ENCODE peak calls at places on chromosomes 11 and 22, in five cellular contexts. L is AG04450, Z is memory B cell, U is IMR-90, N is foreskin fibroblast. S is an unnamed sample.

GRCh38 chr11:77821349-77821851 is 456 bp downstream of the AAMDC start:
- DNase-seq in L (no peak), Z (peak; percentile 10), U (peak; percentile 40), N (peak; percentile 18), S (no peak)

GRCh38 chr11:47905358-47906059 is 57.4 kb upstream of the NUP160 start:
- DNase-seq in L (no peak), Z (no peak), U (peak; percentile 80), N (peak; percentile 32), S (no peak)

GRCh38 chr22:33625959-33626358 is 294.3 kb downstream of the LARGE1 start:
- DNase-seq in L (no peak), Z (no peak), U (no peak), N (no peak), S (no peak)

GRCh38 chr11:62472063-62472884 is 53.4 kb downstream of the SCGB1A1 start:
- DNase-seq in L (no peak), Z (no peak), U (peak; percentile 59), N (peak; percentile 39), S (no peak)

GRCh38 chr22:23677701-23677995 is 13.2 kb upstream of the RGL4 start:
- DNase-seq in L (no peak), Z (no peak), U (no peak), N (no peak), S (no peak)

GRCh38 chr22:38202437-38203089 is 769 bp downstream of the MAFF start:
- DNase-seq in L (peak; percentile 71), Z (peak; percentile 38), U (peak; percentile 92), N (peak; percentile 93), S (no peak)

GRCh38 chr22:30680998-30681770 is 13.5 kb upstream of the OSBP2 start:
- DNase-seq in L (no peak), Z (no peak), U (no peak), N (no peak), S (no peak)

GRCh38 chr11:70270877-70271634 is 566 bp downstream of the PPFIA1 start:
- DNase-seq in L (peak; percentile 13), Z (peak; percentile 32), U (peak; percentile 65), N (peak; percentile 30), S (no peak)

GRCh38 chr11:73340164-73340563 is 32.1 kb downstream of the ARHGEF17 start:
- DNase-seq in L (no peak), Z (no peak), U (no peak), N (no peak), S (no peak)

GRCh38 chr22:19610518-19611253 is 86.5 kb upstream of the CLDN5 start:
- DNase-seq in L (no peak), Z (no peak), U (no peak), N (no peak), S (no peak)

GRCh38 chr11:130166457-130166784 is 6.8 kb downstream of the ST14 start:
- DNase-seq in L (peak; percentile 86), Z (peak; percentile 57), U (peak; percentile 99), N (peak; percentile 93), S (peak; percentile 60)

GRCh38 chr22:42939451-42939881 is 75.5 kb downstream of the PACSIN2 start:
- DNase-seq in L (no peak), Z (no peak), U (no peak), N (no peak), S (no peak)

GRCh38 chr11:108933630-108934029 is 268.8 kb downstream of the DDX10 start:
- DNase-seq in L (no peak), Z (no peak), U (peak; percentile 85), N (peak; percentile 45), S (no peak)

GRCh38 chr11:62608776-62609175 is 3.8 kb downstream of the EML3 start:
- DNase-seq in L (no peak), Z (no peak), U (no peak), N (no peak), S (no peak)

GRCh38 chr11:40306938-40307548 is 1152.4 kb downstream of the LRRC4C start:
- DNase-seq in L (no peak), Z (no peak), U (peak; percentile 63), N (peak; percentile 43), S (no peak)

GRCh38 chr11:112417339-112417738 is 156.7 kb upstream of the PLET1 start:
- DNase-seq in L (no peak), Z (no peak), U (no peak), N (no peak), S (no peak)

GRCh38 chr11:113730887-113731726 is 25.0 kb upstream of the TMPRSS5 start:
- DNase-seq in L (peak; percentile 23), Z (no peak), U (peak; percentile 64), N (peak; percentile 46), S (peak; percentile 41)

GRCh38 chr11:27431808-27432207 is 40.8 kb downstream of the LGR4 start:
- DNase-seq in L (no peak), Z (no peak), U (no peak), N (no peak), S (no peak)

S was measured in smooth muscle cell of the brain vasculature.